ENCODE peak calls at places on chromosomes 6 and 20, in eight cellular contexts. S is fibroblast of lung, A is endodermal cell, M is lung, U is kidney epithelial cell, P is hepatocyte, X is heart left ventricle, L is thyroid gland. E is an unnamed sample.

GRCh38 chr6:158642805-158643489 is 1.6 kb downstream of the DYNLT1 start:
- DNase-seq in S (no peak), A (peak; percentile 16), M (peak; percentile 26), U (no peak), P (no peak), X (no peak), L (no peak), E (no peak)

GRCh38 chr6:1762203-1762602 is 152.5 kb downstream of the FOXC1 start:
- DNase-seq in S (no peak), A (no peak), M (no peak), U (no peak), P (no peak), X (no peak), L (no peak), E (peak; percentile 76)

GRCh38 chr6:162999575-163000285 is 272.0 kb downstream of the PACRG start:
- DNase-seq in S (peak; percentile 76), A (no peak), M (no peak), U (no peak), P (no peak), X (no peak), L (no peak), E (no peak)

GRCh38 chr20:14295238-14295637 is 42.2 kb downstream of the FLRT3 start:
- DNase-seq in S (no peak), A (no peak), M (no peak), U (no peak), P (no peak), X (no peak), L (no peak), E (no peak)

GRCh38 chr6:41724638-41725501 is 10.5 kb downstream of the TFEB start:
- DNase-seq in S (no peak), A (no peak), M (no peak), U (no peak), P (peak; percentile 56), X (no peak), L (no peak), E (no peak)

GRCh38 chr20:42155586-42155985 is 537.4 kb upstream of the CHD6 start:
- DNase-seq in S (no peak), A (no peak), M (no peak), U (no peak), P (no peak), X (no peak), L (no peak), E (no peak)

GRCh38 chr6:89348372-89348771 is 4.2 kb downstream of the UBE2J1 start:
- DNase-seq in S (no peak), A (no peak), M (no peak), U (no peak), P (no peak), X (no peak), L (no peak), E (no peak)

GRCh38 chr20:11675920-11676617 is 241.6 kb upstream of the BTBD3 start:
- DNase-seq in S (peak; percentile 0), A (no peak), M (no peak), U (no peak), P (no peak), X (no peak), L (peak; percentile 67), E (no peak)

GRCh38 chr20:63279931-63280330 is 7.3 kb downstream of the ARFGAP1 start:
- DNase-seq in S (no peak), A (no peak), M (no peak), U (no peak), P (no peak), X (no peak), L (no peak), E (no peak)

GRCh38 chr20:8667306-8667705 is 401.6 kb upstream of the PLCB4 start:
- DNase-seq in S (no peak), A (no peak), M (no peak), U (no peak), P (no peak), X (peak; percentile 43), L (no peak), E (no peak)

GRCh38 chr6:20969551-20969950 is 435.3 kb downstream of the CDKAL1 start:
- DNase-seq in S (no peak), A (no peak), M (no peak), U (no peak), P (no peak), X (no peak), L (no peak), E (peak; percentile 82)

GRCh38 chr6:44410363-44410762 is 22.9 kb downstream of the CDC5L start:
- DNase-seq in S (no peak), A (no peak), M (no peak), U (no peak), P (no peak), X (no peak), L (no peak), E (no peak)

GRCh38 chr6:124800222-124800621 is 162.0 kb upstream of the RNF217 start:
- DNase-seq in S (no peak), A (peak; percentile 46), M (no peak), U (no peak), P (no peak), X (no peak), L (no peak), E (no peak)

GRCh38 chr6:124795879-124796838 is 166.1 kb upstream of the RNF217 start:
- DNase-seq in S (peak; percentile 52), A (peak; percentile 79), M (no peak), U (no peak), P (peak; percentile 30), X (peak; percentile 26), L (peak; percentile 22), E (peak; percentile 11)

GRCh38 chr6:124793406-124793805 is 168.8 kb upstream of the RNF217 start:
- DNase-seq in S (no peak), A (no peak), M (no peak), U (no peak), P (no peak), X (no peak), L (no peak), E (no peak)

GRCh38 chr6:124799638-124800037 is 162.6 kb upstream of the RNF217 start:
- DNase-seq in S (no peak), A (no peak), M (no peak), U (no peak), P (no peak), X (no peak), L (no peak), E (no peak)

GRCh38 chr6:124798942-124799496 is 163.2 kb upstream of the RNF217 start:
- DNase-seq in S (peak; percentile 26), A (no peak), M (no peak), U (no peak), P (no peak), X (no peak), L (no peak), E (no peak)
- TF ChIP-seq CTCF in S (peak; percentile 33), A (peak; percentile 47), M (no peak), U (no peak), P (peak; percentile 41), X (no peak), L (no peak), E (no peak)

GRCh38 chr20:35447082-35447789 is 8.2 kb upstream of the CEP250 start:
- DNase-seq in S (peak; percentile 77), A (peak; percentile 97), M (peak; percentile 88), U (no peak), P (peak; percentile 88), X (peak; percentile 78), L (peak; percentile 90), E (peak; percentile 71)
- H3K4me3 ChIP-seq in S (peak overlapping the region; percentile 46), A (no peak overlapping the region), M (no peak overlapping the region), U (peak overlapping the region; percentile 7), P (peak overlapping the region; percentile 5), X (peak overlapping the region; percentile 35), L (peak overlapping the region; percentile 7), E (peak overlapping the region; percentile 25)

GRCh38 chr6:33213166-33213988 is 5.1 kb downstream of the RING1 start:
- DNase-seq in S (no peak), A (peak; percentile 81), M (no peak), U (no peak), P (no peak), X (no peak), L (peak; percentile 18), E (no peak)
- H3K27me3 ChIP-seq in S (peaks cover 8% of the 10 kb centered on the region), A (peaks cover 26% of the 10 kb centered on the region), M (no peaks in the 10 kb centered on the region), U (peaks cover 8% of the 10 kb centered on the region), P (peaks cover 5% of the 10 kb centered on the region), X (no peaks in the 10 kb centered on the region), L (no peaks in the 10 kb centered on the region), E (no peaks in the 10 kb centered on the region)

GRCh38 chr6:141726158-141726557 is 406.6 kb upstream of the GJE1 start:
- DNase-seq in S (no peak), A (peak; percentile 61), M (no peak), U (no peak), P (no peak), X (no peak), L (no peak), E (no peak)
- TF ChIP-seq CTCF in S (no peak), A (no peak), M (no peak), U (no peak), P (no peak), X (no peak), L (no peak), E (no peak)

GRCh38 chr20:1499528-1500420 is 8.6 kb upstream of the SIRPB2 start:
- DNase-seq in S (no peak), A (no peak), M (no peak), U (no peak), P (peak; percentile 21), X (no peak), L (no peak), E (peak; percentile 93)
- H3K4me3 ChIP-seq in S (no peak overlapping the region), A (no peak overlapping the region), M (no peak overlapping the region), U (no peak overlapping the region), P (no peak overlapping the region), X (no peak overlapping the region), L (no peak overlapping the region), E (no peak overlapping the region)

DNA sequence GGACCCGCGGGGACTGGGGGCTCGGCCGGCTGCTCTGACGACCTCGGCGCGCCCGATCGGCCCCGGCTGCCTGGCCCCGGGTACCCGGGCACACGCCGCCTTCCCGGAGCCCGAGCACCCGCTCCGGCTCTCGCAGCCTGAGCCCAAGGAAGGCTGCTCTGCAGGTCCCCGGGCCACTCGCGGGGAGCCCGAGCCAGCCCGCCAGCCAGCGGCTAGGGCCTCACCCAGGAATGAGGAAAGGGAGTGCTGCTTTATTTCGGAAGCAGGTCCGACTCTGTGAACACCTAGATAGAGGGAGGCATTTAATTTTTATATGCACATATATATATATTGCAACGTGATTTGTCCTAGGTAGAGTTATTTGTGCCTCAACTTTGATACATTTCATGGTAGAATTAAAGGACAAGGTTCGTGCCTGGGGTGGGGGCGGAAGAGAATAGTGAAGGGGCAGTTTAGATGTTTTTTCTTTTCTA is 15.5 kb downstream of the FOXA2 start:
- DNase-seq in S (no peak), A (peak; percentile 70), M (no peak), U (no peak), P (no peak), X (no peak), L (no peak), E (no peak)
- H3K27me3 ChIP-seq in S (peaks cover 25% of the 10 kb centered on the region), A (peaks cover 27% of the 10 kb centered on the region), M (no peaks in the 10 kb centered on the region), U (peaks cover 74% of the 10 kb centered on the region), P (peaks cover 94% of the 10 kb centered on the region), X (peaks cover 80% of the 10 kb centered on the region), L (peaks cover 37% of the 10 kb centered on the region), E (peaks cover 5% of the 10 kb centered on the region)